ENCODE peak calls at places on chromosomes 4 and X, in eight cellular contexts. W, H, S, I, K, F, M and R are unnamed samples.

GRCh38 chr4:6206771-6207290 is 6.5 kb upstream of the JAKMIP1 start:
- DNase-seq in S (no peak), M (no peak), I (peak), F (no peak), W (no peak), H (no peak), K (no peak), R (peak)

GRCh38 chr4:56424697-56425514 is 10.5 kb downstream of the PPAT start:
- DNase-seq in I (no peak), F (no peak), K (peak), H (no peak), W (no peak), S (no peak), M (no peak), R (no peak)

GRCh38 chr4:52260507-52261302 is 209.6 kb downstream of the SPATA18 start:
- DNase-seq in K (no peak), H (no peak), S (no peak), W (no peak), I (peak), M (no peak), F (no peak), R (no peak)

GRCh38 chrX:14864626-14865025 is 8.2 kb downstream of the FANCB start:
- DNase-seq in K (peak), H (no peak), M (no peak), F (no peak), I (no peak), S (no peak), W (no peak), R (no peak)

GRCh38 chrX:36436286-36436860 is 516.8 kb downstream of the CFAP47 start:
- DNase-seq in M (no peak), K (peak), W (no peak), H (no peak), F (no peak), S (no peak), I (no peak), R (no peak)

GRCh38 chr4:121189811-121190210 is 25.7 kb upstream of the TNIP3 start:
- DNase-seq in M (no peak), K (no peak), F (no peak), H (no peak), W (no peak), S (no peak), I (no peak), R (no peak)

GRCh38 chr4:72770708-72771107 is 201.7 kb upstream of the ADAMTS3 start:
- DNase-seq in S (no peak), W (no peak), H (no peak), K (no peak), F (no peak), I (no peak), M (no peak), R (no peak)

GRCh38 chrX:1481636-1482529 is 29.2 kb upstream of the ASMTL start:
- DNase-seq in H (no peak), F (peak), S (no peak), K (peak), I (peak), M (no peak), W (peak), R (no peak)

GRCh38 chr4:176238157-176238608 is 30.8 kb downstream of the ASB5 start:
- DNase-seq in F (no peak), S (no peak), I (no peak), K (peak), W (no peak), H (no peak), M (no peak), R (no peak)

GRCh38 chrX:148609766-148610698 is 109.6 kb downstream of the AFF2 start:
- DNase-seq in K (no peak), W (no peak), F (no peak), I (no peak), H (no peak), M (no peak), S (no peak), R (no peak)

GRCh38 chr4:133147365-133147821 is 1.7 kb upstream of the PCDH10 start:
- DNase-seq in I (no peak), K (no peak), S (no peak), H (peak), M (no peak), W (peak), F (no peak), R (no peak)

GRCh38 chr4:13328591-13328990 is 155.5 kb downstream of the RAB28 start:
- DNase-seq in W (no peak), K (peak), F (peak), M (no peak), S (no peak), I (no peak), H (no peak), R (no peak)

GRCh38 chr4:144556636-144557035 is 89.3 kb upstream of the HHIP start:
- DNase-seq in H (no peak), K (no peak), M (no peak), I (no peak), F (no peak), S (no peak), W (no peak), R (no peak)

GRCh38 chrX:39377171-39377570 is 575.9 kb downstream of the MID1IP1 start:
- DNase-seq in S (no peak), H (no peak), K (no peak), W (no peak), F (no peak), M (no peak), I (no peak), R (no peak)

GRCh38 chr4:105061136-105061696 is 85.5 kb upstream of the TET2 start:
- DNase-seq in K (peak), H (no peak), S (no peak), F (peak), I (no peak), M (peak), W (no peak), R (no peak)

GRCh38 chrX:103792916-103793540 is 16.4 kb downstream of the PLP1 start:
- DNase-seq in S (no peak), F (no peak), M (no peak), I (no peak), K (peak), W (no peak), H (no peak), R (no peak)

GRCh38 chrX:152637649-152638442 is at the start of gene GABRQ:
- DNase-seq in H (no peak), M (no peak), I (no peak), S (no peak), W (no peak), K (no peak), F (peak), R (no peak)

GRCh38 chr4:84529169-84529751 is 30.2 kb upstream of the NKX6-1 start:
- DNase-seq in F (peak), K (peak), M (no peak), H (no peak), I (no peak), W (no peak), S (no peak), R (no peak)

GRCh38 chr4:114366368-114366767 is 232.2 kb upstream of the UGT8 start:
- DNase-seq in M (no peak), W (no peak), I (no peak), F (no peak), H (no peak), S (no peak), K (peak), R (no peak)

GRCh38 chrX:131607796-131608369 is 64.0 kb downstream of the OR13H1 start:
- DNase-seq in K (no peak), W (no peak), H (no peak), F (no peak), S (no peak), M (no peak), I (no peak), R (no peak)

GRCh38 chr4:129335263-129335662 is 239.3 kb downstream of the C4orf33 start:
- DNase-seq in K (no peak), F (no peak), H (no peak), M (no peak), I (no peak), S (no peak), W (no peak), R (no peak)

GRCh38 chr4:76251448-76252270 is at the start of gene FAM47E:
- DNase-seq in F (no peak), M (no peak), H (peak), W (peak), I (peak), S (peak), K (peak), R (peak)

GRCh38 chrX:9110808-9111207 is 76.9 kb upstream of the FAM9B start:
- DNase-seq in F (no peak), K (no peak), M (no peak), S (no peak), H (no peak), I (no peak), W (no peak), R (no peak)

DNA sequence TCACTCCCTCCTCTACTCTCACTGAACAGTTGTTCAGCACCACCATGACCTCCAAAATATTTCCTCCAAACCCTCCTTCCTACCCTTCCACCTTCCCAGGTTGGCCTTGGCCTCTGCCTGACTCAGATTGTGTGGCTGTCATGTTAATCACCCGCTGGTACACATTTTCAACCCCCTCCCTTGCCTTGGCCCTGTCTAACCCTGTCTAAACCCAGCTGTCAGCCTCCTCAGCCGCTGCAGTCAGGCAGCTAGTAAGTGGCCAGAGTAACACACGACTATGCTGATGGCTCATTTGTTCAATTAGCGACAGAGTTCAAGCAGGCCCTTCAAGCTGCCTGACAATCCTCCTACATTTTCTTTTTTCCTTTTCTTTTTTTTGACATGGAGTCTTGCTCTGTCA is 18.0 kb downstream of the ING2 start:
- DNase-seq in I (no peak), K (no peak), F (no peak), S (no peak), M (no peak), H (no peak), W (no peak), R (no peak)
- TF ChIP-seq POLR2A in I (no peak), K (no peak), F (no peak), S (no peak), M (no peak), H (no peak), W (no peak), R (no peak)

DNA sequence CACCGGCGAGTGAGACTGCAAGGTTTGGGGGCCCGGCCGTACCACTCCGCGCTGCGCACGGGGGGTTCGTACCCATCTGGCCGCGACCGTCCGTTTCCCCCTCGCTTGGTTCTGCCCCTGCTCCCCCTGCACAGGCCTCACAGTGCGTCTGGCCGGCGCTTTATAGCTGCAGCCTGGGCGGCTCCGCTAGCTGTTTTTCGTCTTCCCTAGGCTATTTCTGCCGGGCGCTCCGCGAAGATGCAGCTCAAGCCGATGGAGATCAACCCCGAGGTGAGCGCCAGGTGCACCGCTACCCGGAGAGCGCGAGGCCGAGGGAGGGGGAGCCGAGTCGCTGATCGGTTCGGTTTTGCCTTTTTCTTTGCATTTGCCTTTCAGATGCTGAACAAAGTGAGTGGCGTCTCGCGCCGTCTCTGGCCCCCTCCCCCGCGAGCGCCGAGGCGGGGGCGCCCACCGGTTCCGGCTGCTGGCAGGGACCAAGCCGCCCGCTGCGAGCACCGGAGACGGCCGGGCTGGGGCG is at the start of gene UCHL1:
- DNase-seq in K (peak), W (no peak), I (peak), M (no peak), S (peak), F (no peak), H (peak), R (no peak)
- TF ChIP-seq POLR2A in K (peak), W (no peak), I (no peak), M (no peak), S (no peak), F (no peak), H (peak), R (no peak)

GRCh38 chrX:154540897-154541535 is 5.6 kb downstream of the G6PD start:
- DNase-seq in S (no peak), K (no peak), F (no peak), I (no peak), H (no peak), W (no peak), M (no peak), R (peak)
- TF ChIP-seq POLR2A in S (no peak), K (no peak), F (no peak), I (no peak), H (no peak), W (no peak), M (no peak), R (no peak)

GRCh38 chr4:174520655-174521054 is 1.6 kb downstream of the HPGD start:
- DNase-seq in K (no peak), M (no peak), S (no peak), H (no peak), I (no peak), F (no peak), W (no peak), R (no peak)

GRCh38 chr4:174523003-174523693 is 860 bp upstream of the HPGD start:
- DNase-seq in S (no peak), I (no peak), W (no peak), F (no peak), M (no peak), H (no peak), K (no peak), R (no peak)

GRCh38 chr4:174524242-174524641 is 2.0 kb upstream of the HPGD start:
- DNase-seq in K (no peak), H (no peak), F (no peak), M (no peak), W (no peak), I (no peak), S (no peak), R (no peak)

GRCh38 chr4:174521800-174522182 is 497 bp downstream of the HPGD start:
- DNase-seq in M (no peak), W (no peak), K (no peak), F (no peak), H (no peak), S (no peak), I (no peak), R (no peak)

DNA sequence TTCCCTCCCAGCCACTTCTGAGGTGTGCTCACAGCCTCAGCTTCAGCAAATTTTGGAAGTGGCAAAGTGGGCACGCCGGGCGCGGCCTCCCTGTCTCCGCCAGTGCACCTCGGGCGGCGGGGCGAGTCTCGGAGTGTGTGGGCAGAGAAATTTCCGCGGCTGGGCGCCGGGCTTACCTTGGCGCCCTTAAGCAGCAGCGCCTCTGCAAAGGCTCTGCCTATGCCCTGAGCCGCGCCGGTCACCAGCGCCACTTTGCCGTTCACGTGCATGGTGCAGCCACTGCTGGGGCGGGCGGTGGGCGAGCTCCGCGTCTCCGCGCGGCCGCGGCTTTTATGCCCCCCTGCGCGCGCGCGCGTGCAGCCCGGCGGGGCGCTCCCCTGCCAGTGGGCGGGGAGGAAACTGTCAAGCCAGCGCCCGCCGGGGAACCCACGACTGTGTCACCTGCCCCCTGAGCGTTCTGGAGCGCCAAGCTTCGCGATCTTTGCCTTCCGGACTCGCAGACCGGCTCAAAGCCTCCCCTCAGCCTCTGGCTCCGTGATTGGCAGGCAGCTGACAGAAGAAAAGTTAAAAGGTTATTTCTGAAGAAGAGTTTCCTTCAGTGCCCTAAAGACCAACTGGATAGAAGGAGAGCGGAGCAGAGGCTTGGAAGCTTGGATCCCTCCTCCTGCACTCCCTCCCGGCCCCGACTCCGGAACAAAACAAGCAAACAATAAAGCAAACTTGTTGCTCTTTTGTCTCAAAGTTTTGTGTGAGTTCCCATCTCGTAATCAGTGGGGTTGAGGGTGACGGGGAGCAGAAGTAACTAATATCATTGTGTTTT is at the start of gene HPGD:
- DNase-seq in K (no peak), S (peak), W (peak), I (peak), F (no peak), H (no peak), M (no peak), R (no peak)
- TF ChIP-seq POLR2A in K (no peak), S (no peak), W (peak), I (peak), F (no peak), H (no peak), M (no peak), R (no peak)

DNA sequence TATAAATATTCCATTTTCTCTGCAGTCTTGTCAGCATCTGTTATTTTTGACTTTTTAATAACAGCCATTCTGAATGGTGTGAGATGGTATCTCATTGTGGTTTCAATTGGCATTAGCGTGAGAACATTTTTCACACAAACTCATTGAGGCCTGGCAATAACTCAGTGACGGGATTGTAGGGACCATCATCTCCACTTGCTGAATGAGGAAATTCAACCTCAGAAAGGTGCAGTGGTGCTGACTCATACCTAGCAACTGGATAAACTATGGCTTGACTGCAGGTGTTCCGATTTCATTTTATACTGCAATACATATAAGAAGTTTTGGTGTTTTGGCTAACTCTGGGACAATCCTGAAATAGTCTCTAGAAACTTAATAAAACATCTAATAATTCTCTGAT is 88.3 kb upstream of the DDIT4L start:
- DNase-seq in I (no peak), M (no peak), S (no peak), K (no peak), W (no peak), F (no peak), H (no peak), R (no peak)
- TF ChIP-seq POLR2A in I (no peak), M (no peak), S (no peak), K (no peak), W (no peak), F (no peak), H (no peak), R (no peak)

DNA sequence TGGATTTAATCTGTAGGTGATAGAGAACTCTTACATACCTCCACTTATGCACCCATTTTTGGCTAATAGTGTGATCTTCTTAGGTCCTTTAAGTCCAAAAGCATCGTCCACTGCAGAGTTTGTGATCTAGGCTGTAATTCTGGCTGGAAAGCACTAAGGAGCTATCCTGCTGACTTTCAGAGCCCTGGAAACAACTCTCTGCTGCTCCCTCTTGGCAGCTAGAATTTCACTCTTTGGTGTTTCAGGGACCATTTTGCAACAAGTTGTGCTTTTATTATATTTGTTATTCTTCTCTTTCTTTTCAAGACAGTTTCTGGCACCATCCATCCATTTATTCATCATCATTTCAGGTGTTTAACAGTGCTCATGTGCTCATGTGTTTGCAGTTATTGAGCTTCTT is 130.0 kb downstream of the RBM46 start:
- DNase-seq in K (peak), H (no peak), M (no peak), W (no peak), F (no peak), S (no peak), I (no peak), R (no peak)
- TF ChIP-seq POLR2A in K (no peak), H (no peak), M (no peak), W (no peak), F (no peak), S (no peak), I (no peak), R (no peak)

DNA sequence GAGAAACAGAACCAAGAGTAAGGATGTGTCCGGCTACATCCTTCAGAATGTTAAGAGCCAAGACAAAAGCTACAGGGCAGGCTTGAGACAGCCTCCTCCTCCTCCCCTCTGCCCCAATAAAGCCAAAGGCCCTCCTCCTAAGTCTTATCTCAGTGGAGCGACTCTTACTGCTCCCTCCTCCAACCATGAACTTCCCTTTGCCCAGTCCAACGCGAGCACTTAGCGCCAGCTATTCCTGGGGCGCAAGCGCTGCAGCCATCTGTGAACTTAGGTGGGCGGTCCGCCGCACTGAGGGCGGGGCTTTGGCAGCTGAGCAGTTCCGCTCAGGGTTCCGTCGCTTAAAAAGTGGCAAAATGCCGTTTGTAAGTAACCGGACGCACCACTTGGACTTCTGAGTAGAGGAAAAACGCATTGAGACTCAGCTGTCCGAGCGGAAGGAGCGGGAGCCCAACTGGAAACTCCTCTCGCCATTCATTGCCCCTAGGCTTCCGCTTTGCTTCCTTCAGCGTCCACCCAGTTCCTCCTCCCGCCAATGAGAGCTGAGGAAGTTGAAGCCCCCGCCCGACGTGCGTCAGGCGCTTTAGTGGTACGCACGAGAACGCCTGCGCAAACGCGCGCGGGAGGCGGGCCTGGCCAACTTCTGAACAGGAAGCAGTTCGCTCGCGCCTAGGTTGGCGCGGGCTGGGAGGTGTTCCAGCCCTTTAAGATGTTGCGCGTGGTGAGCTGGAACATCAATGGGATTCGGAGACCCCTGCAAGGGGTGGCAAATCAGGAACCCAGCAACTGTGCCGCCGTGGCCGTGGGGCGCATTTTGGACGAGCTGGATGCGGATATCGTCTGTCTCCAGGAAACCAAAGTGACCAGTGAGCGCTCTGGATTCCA is at the start of gene APEX2:
- DNase-seq in F (peak), M (peak), H (peak), I (peak), S (peak), W (peak), K (peak), R (peak)
- TF ChIP-seq POLR2A in F (peak), M (no peak), H (peak), I (peak), S (peak), W (no peak), K (peak), R (peak)